ENCODE peak calls at places on chromosome 4, in six cellular contexts. Y, O, G, J, P and Q are unnamed samples.

GRCh38 chr4:101081695-101082369 is 265.5 kb downstream of the PPP3CA start:
- DNase-seq in Y (no peak), O (no peak), G (no peak), J (peak), P (no peak), Q (no peak)

GRCh38 chr4:7146059-7146763 is 46.1 kb upstream of the SORCS2 start:
- DNase-seq in Y (no peak), O (no peak), G (no peak), J (no peak), P (no peak), Q (no peak)

GRCh38 chr4:159248383-159249178 is 145.7 kb downstream of the RAPGEF2 start:
- DNase-seq in Y (no peak), O (peak), G (peak), J (no peak), P (peak), Q (peak)

GRCh38 chr4:83644677-83645639 is 109.0 kb downstream of the GPAT3 start:
- DNase-seq in Y (no peak), O (peak), G (peak), J (peak), P (peak), Q (peak)

GRCh38 chr4:27350161-27350560 is 489.5 kb downstream of the STIM2 start:
- DNase-seq in Y (no peak), O (no peak), G (no peak), J (peak), P (no peak), Q (peak)

GRCh38 chr4:91256751-91257150 is 1047.0 kb upstream of the GRID2 start:
- DNase-seq in Y (no peak), O (no peak), G (no peak), J (no peak), P (no peak), Q (no peak)

GRCh38 chr4:10803944-10804343 is 119.4 kb upstream of the CLNK start:
- DNase-seq in Y (no peak), O (no peak), G (no peak), J (no peak), P (no peak), Q (no peak)

GRCh38 chr4:173537628-173538147 is 7.7 kb upstream of the HAND2 start:
- DNase-seq in Y (no peak), O (peak), G (no peak), J (no peak), P (no peak), Q (no peak)

GRCh38 chr4:15654556-15655222 is 468 bp downstream of the FBXL5 start:
- DNase-seq in Y (no peak), O (peak), G (peak), J (no peak), P (peak), Q (peak)

GRCh38 chr4:83731609-83732008 is 195.7 kb downstream of the GPAT3 start:
- DNase-seq in Y (no peak), O (no peak), G (peak), J (peak), P (peak), Q (no peak)

GRCh38 chr4:17232575-17233253 is 279.2 kb downstream of the QDPR start:
- DNase-seq in Y (no peak), O (peak), G (peak), J (no peak), P (no peak), Q (peak)

GRCh38 chr4:189823611-189824010 is 117.1 kb upstream of the FRG1 start:
- DNase-seq in Y (no peak), O (no peak), G (no peak), J (no peak), P (no peak), Q (no peak)

GRCh38 chr4:173009129-173009823 is 159.3 kb upstream of the GALNT7 start:
- DNase-seq in Y (no peak), O (peak), G (peak), J (no peak), P (no peak), Q (peak)

GRCh38 chr4:182879913-182880312 is 37.3 kb downstream of the DCTD start:
- DNase-seq in Y (no peak), O (no peak), G (no peak), J (no peak), P (no peak), Q (no peak)

GRCh38 chr4:80610845-80611244 is 275.3 kb downstream of the CFAP299 start:
- DNase-seq in Y (no peak), O (no peak), G (peak), J (peak), P (no peak), Q (peak)

GRCh38 chr4:181017038-181017437 is 1226.2 kb upstream of the TENM3 start:
- DNase-seq in Y (no peak), O (no peak), G (no peak), J (no peak), P (no peak), Q (no peak)

GRCh38 chr4:26821677-26822503 is 38.8 kb upstream of the STIM2 start:
- DNase-seq in Y (no peak), O (no peak), G (no peak), J (no peak), P (peak), Q (no peak)

GRCh38 chr4:19776021-19776459 is 475.7 kb upstream of the SLIT2 start:
- DNase-seq in Y (peak), O (peak), G (peak), J (peak), P (peak), Q (peak)

GRCh38 chr4:47933798-47934197 is 19.4 kb upstream of the NFXL1 start:
- DNase-seq in Y (peak), O (peak), G (peak), J (peak), P (peak), Q (peak)

GRCh38 chr4:103802766-103803165 is 83.0 kb upstream of the TACR3 start:
- DNase-seq in Y (no peak), O (no peak), G (no peak), J (no peak), P (no peak), Q (no peak)

GRCh38 chr4:182240161-182241130 is 2.8 kb upstream of the TENM3 start:
- DNase-seq in Y (no peak), O (peak), G (peak), J (peak), P (peak), Q (peak)

GRCh38 chr4:89681671-89682070 is 155.3 kb downstream of the SNCA start:
- DNase-seq in Y (no peak), O (no peak), G (no peak), J (no peak), P (no peak), Q (no peak)
- H3K4me3 ChIP-seq in Y (no peak), O (peak), G (no peak), J (peak), P (no peak), Q (no peak)

DNA sequence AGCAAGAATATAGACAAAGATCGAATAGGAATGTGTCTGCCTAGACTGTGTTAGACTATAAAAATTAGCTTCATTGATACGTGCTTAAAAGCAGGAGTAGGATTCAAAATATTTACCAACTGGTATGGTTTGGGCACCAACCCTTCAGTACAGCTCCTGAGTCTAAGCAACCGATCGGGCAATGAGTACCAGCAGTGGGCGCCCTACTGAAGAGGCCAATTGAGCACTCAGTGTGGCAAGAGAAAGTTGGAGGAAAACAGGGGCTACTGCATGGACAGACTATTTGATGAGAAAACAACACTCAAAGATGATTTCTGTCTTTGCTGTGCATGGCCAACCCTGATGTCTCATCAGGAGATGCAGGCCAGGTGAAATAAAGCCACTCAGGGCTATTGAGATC is 176.0 kb upstream of the NWD2 start:
- DNase-seq in Y (no peak), O (no peak), G (no peak), J (no peak), P (peak), Q (no peak)
- TF ChIP-seq CTCF in Y (no peak), O (no peak), G (no peak), J (no peak), P (no peak), Q (no peak)

DNA sequence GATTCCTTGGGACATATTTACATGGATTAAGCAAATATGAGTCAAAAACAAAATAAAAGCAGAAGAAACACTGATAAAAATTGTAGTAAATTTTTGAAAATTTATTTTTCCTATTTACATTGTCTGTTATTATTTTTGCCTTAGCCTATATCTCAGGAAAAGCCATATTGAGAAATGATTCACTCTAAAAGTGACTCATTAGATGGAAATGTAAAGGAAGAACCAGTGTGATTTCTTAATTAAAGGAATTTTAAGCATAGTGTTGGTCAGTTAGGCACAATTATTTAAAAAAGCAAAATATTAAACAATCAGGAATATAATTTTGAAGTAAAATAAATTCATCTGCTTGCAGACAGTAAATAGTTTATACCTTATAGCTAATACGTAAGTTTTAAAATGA is 167.4 kb upstream of the NAP1L5 start:
- DNase-seq in Y (peak), O (peak), G (no peak), J (peak), P (no peak), Q (no peak)
- H3K4me3 ChIP-seq in Y (no peak), O (no peak), G (no peak), J (no peak), P (no peak), Q (no peak)

GRCh38 chr4:102578819-102579218 is 77.7 kb downstream of the NFKB1 start:
- DNase-seq in Y (no peak), O (no peak), G (peak), J (no peak), P (peak), Q (no peak)
- TF ChIP-seq CTCF in Y (no peak), O (peak), G (peak), J (no peak), P (no peak), Q (no peak)

GRCh38 chr4:185307136-185307950 is 88.4 kb downstream of the LRP2BP start:
- DNase-seq in Y (peak), O (no peak), G (peak), J (peak), P (no peak), Q (no peak)

GRCh38 chr4:185309770-185310169 is 86.0 kb downstream of the LRP2BP start:
- DNase-seq in Y (no peak), O (no peak), G (no peak), J (no peak), P (no peak), Q (no peak)

GRCh38 chr4:185304944-185305690 is 90.6 kb downstream of the LRP2BP start:
- DNase-seq in Y (no peak), O (peak), G (peak), J (no peak), P (peak), Q (peak)

GRCh38 chr4:185304541-185304940 is 91.2 kb downstream of the LRP2BP start:
- DNase-seq in Y (no peak), O (no peak), G (no peak), J (no peak), P (no peak), Q (no peak)

GRCh38 chr4:185305979-185306442 is 89.7 kb downstream of the LRP2BP start:
- DNase-seq in Y (peak), O (peak), G (peak), J (peak), P (peak), Q (peak)
- H3K4me3 ChIP-seq in Y (no peak), O (no peak), G (no peak), J (no peak), P (no peak), Q (no peak)

DNA sequence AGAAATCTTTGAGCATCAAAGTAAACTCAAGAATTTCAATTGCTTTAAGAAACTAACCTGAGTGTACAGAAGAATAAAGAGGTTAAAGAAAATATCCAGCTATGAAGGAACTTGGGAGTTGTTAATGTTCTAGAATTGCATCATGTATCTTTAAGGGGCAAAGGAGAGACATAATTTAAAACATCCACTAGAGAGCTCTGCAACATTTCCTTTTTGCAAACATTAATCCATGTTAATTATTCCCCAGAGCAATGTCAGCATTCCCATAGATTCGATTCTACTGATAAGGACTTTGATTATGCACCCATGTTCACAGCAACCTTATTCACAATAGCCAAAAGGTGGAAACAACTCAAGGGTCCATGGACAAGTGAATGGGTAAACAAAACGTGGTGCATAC is 80.2 kb upstream of the SORBS2 start:
- DNase-seq in Y (no peak), O (no peak), G (peak), J (peak), P (no peak), Q (no peak)
- TF ChIP-seq CTCF in Y (no peak), O (no peak), G (no peak), J (no peak), P (no peak), Q (no peak)

DNA sequence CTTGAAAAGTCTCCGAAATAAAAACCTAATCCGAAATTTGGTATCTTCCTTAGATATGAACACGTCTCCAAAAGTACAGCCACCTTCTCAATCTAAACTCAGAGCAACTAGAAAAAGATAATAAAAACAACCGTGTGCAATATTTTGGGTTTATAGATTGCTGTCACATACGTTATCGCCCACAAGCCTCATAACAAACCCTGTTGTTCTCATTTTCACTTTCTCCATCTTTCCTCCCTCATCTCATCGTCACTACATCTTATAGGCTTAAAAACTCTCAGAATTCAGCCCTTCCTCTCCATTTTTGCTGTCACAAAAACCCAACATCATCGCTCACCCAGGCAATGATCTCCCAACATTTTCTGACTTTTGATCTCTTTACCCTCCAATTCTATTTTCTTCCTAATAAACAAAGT is 448 bp upstream of the SCFD2 start:
- DNase-seq in Y (no peak), O (no peak), G (no peak), J (no peak), P (no peak), Q (no peak)
- H3K4me3 ChIP-seq in Y (peak), O (peak), G (peak), J (peak), P (peak), Q (peak)

GRCh38 chr4:8585186-8585585 is 5.0 kb downstream of the GPR78 start:
- DNase-seq in Y (no peak), O (no peak), G (no peak), J (no peak), P (no peak), Q (no peak)
- TF ChIP-seq CTCF in Y (peak), O (peak), G (peak), J (peak), P (no peak), Q (no peak)

GRCh38 chr4:140719693-140720092 is 36.5 kb downstream of the TBC1D9 start:
- DNase-seq in Y (no peak), O (no peak), G (no peak), J (no peak), P (no peak), Q (no peak)

GRCh38 chr4:140721088-140721421 is 35.1 kb downstream of the TBC1D9 start:
- DNase-seq in Y (no peak), O (no peak), G (no peak), J (no peak), P (no peak), Q (no peak)

GRCh38 chr4:140719022-140719421 is 37.2 kb downstream of the TBC1D9 start:
- DNase-seq in Y (no peak), O (no peak), G (peak), J (peak), P (no peak), Q (peak)

GRCh38 chr4:140718240-140718639 is 37.9 kb downstream of the TBC1D9 start:
- DNase-seq in Y (peak), O (peak), G (peak), J (peak), P (no peak), Q (peak)

GRCh38 chr4:140720387-140721087 is 35.6 kb downstream of the TBC1D9 start:
- DNase-seq in Y (no peak), O (no peak), G (no peak), J (peak), P (no peak), Q (no peak)
- H3K4me3 ChIP-seq in Y (no peak), O (peak), G (no peak), J (no peak), P (no peak), Q (no peak)

GRCh38 chr4:78956979-78957378 is 17.7 kb upstream of the PAQR3 start:
- DNase-seq in Y (no peak), O (no peak), G (no peak), J (no peak), P (no peak), Q (no peak)

GRCh38 chr4:78949735-78950134 is 10.5 kb upstream of the PAQR3 start:
- DNase-seq in Y (no peak), O (no peak), G (no peak), J (no peak), P (no peak), Q (no peak)

GRCh38 chr4:78953231-78953630 is 14.0 kb upstream of the PAQR3 start:
- DNase-seq in Y (no peak), O (no peak), G (no peak), J (no peak), P (no peak), Q (no peak)

GRCh38 chr4:78951862-78952472 is 12.7 kb upstream of the PAQR3 start:
- DNase-seq in Y (no peak), O (peak), G (peak), J (peak), P (peak), Q (peak)

DNA sequence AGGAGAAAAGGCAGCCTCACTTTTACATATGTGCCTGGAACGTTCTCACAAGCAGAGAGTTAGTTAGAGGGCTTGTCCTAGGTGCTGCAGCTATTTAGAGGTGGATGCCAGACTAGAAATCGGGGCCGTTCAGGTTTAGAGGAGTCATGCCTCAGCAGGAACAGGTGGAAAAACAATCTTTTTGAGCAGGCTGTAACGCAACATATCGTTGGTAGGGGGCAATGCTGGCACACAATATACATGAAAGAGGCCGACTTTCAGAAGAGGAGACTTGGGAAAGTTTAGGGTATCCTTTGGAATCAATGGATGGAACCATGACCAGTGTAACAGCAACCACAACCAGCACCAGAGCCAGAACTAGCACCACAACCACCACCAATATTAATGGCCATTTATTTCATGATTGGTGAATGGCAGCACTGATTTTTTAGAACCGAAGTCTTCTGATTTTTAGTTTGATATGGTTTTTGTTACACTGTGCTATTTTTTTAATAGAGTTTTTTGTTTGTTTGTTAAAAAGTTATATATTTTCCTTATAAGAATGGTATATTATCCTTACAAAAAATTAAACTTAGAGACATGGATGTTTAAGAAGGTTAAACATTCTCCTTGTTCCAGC is 14.9 kb upstream of the PAQR3 start:
- DNase-seq in Y (no peak), O (no peak), G (peak), J (peak), P (peak), Q (peak)
- TF ChIP-seq CTCF in Y (peak), O (peak), G (peak), J (peak), P (peak), Q (peak)